ENCODE peak calls at places on chromosomes 13 and 19, in four cellular contexts. F, X, S and D are unnamed samples.

GRCh38 chr19:37957176-37957575 is 50.2 kb downstream of the SIPA1L3 start:
- DNase-seq in F (no peak), X (no peak), S (no peak), D (no peak)

GRCh38 chr13:42039946-42040729 is 8.3 kb upstream of the DGKH start:
- DNase-seq in F (peak; percentile 77), X (peak; percentile 62), S (peak; percentile 84), D (peak; percentile 86)

GRCh38 chr19:39937792-39938191 is 3.4 kb upstream of the FCGBP start:
- DNase-seq in F (no peak), X (no peak), S (no peak), D (no peak)

GRCh38 chr13:99040536-99041141 is 62.8 kb upstream of the DOCK9 start:
- DNase-seq in F (no peak), X (no peak), S (no peak), D (no peak)

GRCh38 chr13:37706041-37706440 is 107.5 kb upstream of the POSTN start:
- DNase-seq in F (no peak), X (no peak), S (no peak), D (no peak)

GRCh38 chr19:55276720-55277430 is 3.0 kb downstream of the HSPBP1 start:
- DNase-seq in F (no peak), X (no peak), S (no peak), D (no peak)

GRCh38 chr19:37401078-37401477 is 30.2 kb downstream of the ZNF527 start:
- DNase-seq in F (no peak), X (no peak), S (no peak), D (no peak)

GRCh38 chr13:50387124-50387581 is 371.9 kb downstream of the KCNRG start:
- DNase-seq in F (no peak), X (no peak), S (no peak), D (no peak)

GRCh38 chr13:108227651-108228272 is 9.6 kb downstream of the ABHD13 start:
- DNase-seq in F (no peak), X (no peak), S (no peak), D (no peak)

GRCh38 chr19:38661166-38661565 is 13.7 kb downstream of the ACTN4 start:
- DNase-seq in F (no peak), X (no peak), S (no peak), D (no peak)

GRCh38 chr13:77353980-77354379 is 27.1 kb upstream of the MYCBP2 start:
- DNase-seq in F (no peak), X (no peak), S (no peak), D (no peak)

GRCh38 chr19:55494172-55494761 is 6.0 kb downstream of the SSC5D start:
- DNase-seq in F (no peak), X (no peak), S (peak; percentile 15), D (no peak)

GRCh38 chr19:41995959-41996797 is 2.1 kb upstream of the ATP1A3 start:
- DNase-seq in F (no peak), X (no peak), S (peak; percentile 10), D (no peak)

GRCh38 chr13:44132710-44133109 is 240.9 kb upstream of the SERP2 start:
- DNase-seq in F (no peak), X (no peak), S (no peak), D (no peak)

GRCh38 chr19:2923510-2923909 is 21.3 kb downstream of the ZNF77 start:
- DNase-seq in F (no peak), X (no peak), S (no peak), D (no peak)

GRCh38 chr13:114065141-114065925 is 67.1 kb downstream of the RASA3 start:
- DNase-seq in F (peak; percentile 39), X (peak; percentile 65), S (peak; percentile 79), D (peak; percentile 85)

GRCh38 chr13:22596157-22596863 is 584.5 kb upstream of the SGCG start:
- DNase-seq in F (no peak), X (no peak), S (no peak), D (no peak)

GRCh38 chr19:4539697-4540581 is at the start of gene LRG1:
- DNase-seq in F (no peak), X (no peak), S (no peak), D (peak; percentile 20)

GRCh38 chr13:30698023-30698422 is 37.3 kb upstream of the ALOX5AP start:
- DNase-seq in F (no peak), X (no peak), S (no peak), D (no peak)

GRCh38 chr13:77928909-77929308 is 10.3 kb upstream of the EDNRB start:
- DNase-seq in F (no peak), X (no peak), S (no peak), D (no peak)

GRCh38 chr19:40685016-40685526 is 5.4 kb downstream of the NUMBL start:
- DNase-seq in F (no peak), X (no peak), S (no peak), D (no peak)